ENCODE peak calls at places on chromosomes 12 and 14, in six cellular contexts. One of them, this sample, is unnamed.
A peak's percentile ranks its signal among the peaks of the same experiment; 100 is the strongest.

GRCh38 chr12:93638095-93638494 is 39.1 kb upstream of the CRADD start:
- DNase-seq in psoas muscle: no peak
- DNase-seq in stimulated activated CD4-positive, alpha-beta T cell treated with anti-CD3 and anti-CD28 coated beads, Interleukin-1b, Interleukin-23, amount 100 ng/mL, for 24 hours: no peak
- DNase-seq in substantia nigra: no peak
- DNase-seq in upper lobe of right lung: no peak
- DNase-seq in hypothalamus: no peak
- DNase-seq in this sample: no peak

GRCh38 chr14:34355584-34356266 is 106.3 kb downstream of the SPTSSA start:
- DNase-seq in stimulated activated CD4-positive, alpha-beta T cell treated with anti-CD3 and anti-CD28 coated beads, Interleukin-1b, Interleukin-23, amount 100 ng/mL, for 24 hours: no peak
- DNase-seq in substantia nigra: no peak
- DNase-seq in hypothalamus: no peak
- DNase-seq in upper lobe of right lung: no peak
- DNase-seq in psoas muscle: no peak
- DNase-seq in this sample: no peak

GRCh38 chr12:122333142-122334087 is 67.1 kb upstream of the VPS33A start:
- DNase-seq in upper lobe of right lung: no peak
- DNase-seq in stimulated activated CD4-positive, alpha-beta T cell treated with anti-CD3 and anti-CD28 coated beads, Interleukin-1b, Interleukin-23, amount 100 ng/mL, for 24 hours: no peak
- DNase-seq in hypothalamus: no peak
- DNase-seq in psoas muscle: peak; percentile 65
- DNase-seq in substantia nigra: no peak
- DNase-seq in this sample: no peak

GRCh38 chr14:91573894-91574837 is 64.1 kb upstream of the PPP4R3A start:
- DNase-seq in stimulated activated CD4-positive, alpha-beta T cell treated with anti-CD3 and anti-CD28 coated beads, Interleukin-1b, Interleukin-23, amount 100 ng/mL, for 24 hours: peak; percentile 67
- DNase-seq in hypothalamus: no peak
- DNase-seq in substantia nigra: no peak
- DNase-seq in psoas muscle: peak; percentile 48
- DNase-seq in upper lobe of right lung: peak; percentile 82
- DNase-seq in this sample: peak; percentile 3

GRCh38 chr14:94077111-94077821 is 3.7 kb downstream of the DDX24 start:
- DNase-seq in stimulated activated CD4-positive, alpha-beta T cell treated with anti-CD3 and anti-CD28 coated beads, Interleukin-1b, Interleukin-23, amount 100 ng/mL, for 24 hours: no peak
- DNase-seq in upper lobe of right lung: no peak
- DNase-seq in hypothalamus: no peak
- DNase-seq in psoas muscle: no peak
- DNase-seq in substantia nigra: no peak
- DNase-seq in this sample: no peak

GRCh38 chr12:6056406-6057211 is 67.9 kb downstream of the VWF start:
- DNase-seq in psoas muscle: no peak
- DNase-seq in upper lobe of right lung: no peak
- DNase-seq in hypothalamus: no peak
- DNase-seq in stimulated activated CD4-positive, alpha-beta T cell treated with anti-CD3 and anti-CD28 coated beads, Interleukin-1b, Interleukin-23, amount 100 ng/mL, for 24 hours: no peak
- DNase-seq in substantia nigra: no peak
- DNase-seq in this sample: peak; percentile 1

GRCh38 chr14:96309907-96310330 is 53.2 kb downstream of the ATG2B start:
- DNase-seq in stimulated activated CD4-positive, alpha-beta T cell treated with anti-CD3 and anti-CD28 coated beads, Interleukin-1b, Interleukin-23, amount 100 ng/mL, for 24 hours: no peak
- DNase-seq in hypothalamus: no peak
- DNase-seq in upper lobe of right lung: no peak
- DNase-seq in psoas muscle: no peak
- DNase-seq in substantia nigra: no peak
- DNase-seq in this sample: no peak

GRCh38 chr12:1830981-1831930 is 10.9 kb downstream of the LRTM2 start:
- DNase-seq in upper lobe of right lung: peak; percentile 91
- DNase-seq in stimulated activated CD4-positive, alpha-beta T cell treated with anti-CD3 and anti-CD28 coated beads, Interleukin-1b, Interleukin-23, amount 100 ng/mL, for 24 hours: no peak
- DNase-seq in hypothalamus: no peak
- DNase-seq in psoas muscle: peak; percentile 90
- DNase-seq in substantia nigra: no peak
- DNase-seq in this sample: no peak

GRCh38 chr14:31207287-31207745 is 277 bp downstream of the HECTD1 start:
- DNase-seq in substantia nigra: no peak
- DNase-seq in stimulated activated CD4-positive, alpha-beta T cell treated with anti-CD3 and anti-CD28 coated beads, Interleukin-1b, Interleukin-23, amount 100 ng/mL, for 24 hours: no peak
- DNase-seq in hypothalamus: no peak
- DNase-seq in upper lobe of right lung: no peak
- DNase-seq in psoas muscle: no peak
- DNase-seq in this sample: peak; percentile 69

GRCh38 chr12:68636268-68636667 is 25.6 kb downstream of the RAP1B start:
- DNase-seq in upper lobe of right lung: no peak
- DNase-seq in hypothalamus: no peak
- DNase-seq in substantia nigra: no peak
- DNase-seq in psoas muscle: no peak
- DNase-seq in stimulated activated CD4-positive, alpha-beta T cell treated with anti-CD3 and anti-CD28 coated beads, Interleukin-1b, Interleukin-23, amount 100 ng/mL, for 24 hours: no peak
- DNase-seq in this sample: no peak

GRCh38 chr12:53966070-53966384 is 6.9 kb upstream of the HOXC11 start:
- DNase-seq in upper lobe of right lung: no peak
- DNase-seq in substantia nigra: no peak
- DNase-seq in stimulated activated CD4-positive, alpha-beta T cell treated with anti-CD3 and anti-CD28 coated beads, Interleukin-1b, Interleukin-23, amount 100 ng/mL, for 24 hours: no peak
- DNase-seq in psoas muscle: no peak
- DNase-seq in hypothalamus: no peak
- DNase-seq in this sample: no peak

GRCh38 chr12:42235426-42235825 is 2.6 kb downstream of the YAF2 start:
- DNase-seq in substantia nigra: no peak
- DNase-seq in upper lobe of right lung: no peak
- DNase-seq in psoas muscle: no peak
- DNase-seq in hypothalamus: no peak
- DNase-seq in stimulated activated CD4-positive, alpha-beta T cell treated with anti-CD3 and anti-CD28 coated beads, Interleukin-1b, Interleukin-23, amount 100 ng/mL, for 24 hours: no peak
- DNase-seq in this sample: no peak

GRCh38 chr12:119695034-119695433 is 27.1 kb downstream of the PRKAB1 start:
- DNase-seq in substantia nigra: no peak
- DNase-seq in stimulated activated CD4-positive, alpha-beta T cell treated with anti-CD3 and anti-CD28 coated beads, Interleukin-1b, Interleukin-23, amount 100 ng/mL, for 24 hours: no peak
- DNase-seq in upper lobe of right lung: no peak
- DNase-seq in hypothalamus: no peak
- DNase-seq in psoas muscle: no peak
- DNase-seq in this sample: no peak

GRCh38 chr14:31947680-31948580 is 129.2 kb upstream of the ARHGAP5 start:
- DNase-seq in stimulated activated CD4-positive, alpha-beta T cell treated with anti-CD3 and anti-CD28 coated beads, Interleukin-1b, Interleukin-23, amount 100 ng/mL, for 24 hours: no peak
- DNase-seq in substantia nigra: no peak
- DNase-seq in hypothalamus: no peak
- DNase-seq in upper lobe of right lung: no peak
- DNase-seq in psoas muscle: no peak
- DNase-seq in this sample: no peak

GRCh38 chr12:106392746-106393145 is 35.2 kb downstream of the POLR3B start:
- DNase-seq in stimulated activated CD4-positive, alpha-beta T cell treated with anti-CD3 and anti-CD28 coated beads, Interleukin-1b, Interleukin-23, amount 100 ng/mL, for 24 hours: no peak
- DNase-seq in psoas muscle: no peak
- DNase-seq in upper lobe of right lung: no peak
- DNase-seq in substantia nigra: no peak
- DNase-seq in hypothalamus: no peak
- DNase-seq in this sample: no peak

GRCh38 chr12:47316609-47317049 is 236.9 kb upstream of the AMIGO2 start:
- DNase-seq in stimulated activated CD4-positive, alpha-beta T cell treated with anti-CD3 and anti-CD28 coated beads, Interleukin-1b, Interleukin-23, amount 100 ng/mL, for 24 hours: no peak
- DNase-seq in substantia nigra: no peak
- DNase-seq in hypothalamus: no peak
- DNase-seq in psoas muscle: no peak
- DNase-seq in upper lobe of right lung: no peak
- DNase-seq in this sample: no peak

GRCh38 chr12:108214486-108214885 is 85.4 kb downstream of the WSCD2 start:
- DNase-seq in psoas muscle: no peak
- DNase-seq in stimulated activated CD4-positive, alpha-beta T cell treated with anti-CD3 and anti-CD28 coated beads, Interleukin-1b, Interleukin-23, amount 100 ng/mL, for 24 hours: no peak
- DNase-seq in upper lobe of right lung: no peak
- DNase-seq in hypothalamus: no peak
- DNase-seq in substantia nigra: no peak
- DNase-seq in this sample: no peak

GRCh38 chr12:44015333-44015941 is 179.6 kb downstream of the TMEM117 start:
- DNase-seq in upper lobe of right lung: no peak
- DNase-seq in stimulated activated CD4-positive, alpha-beta T cell treated with anti-CD3 and anti-CD28 coated beads, Interleukin-1b, Interleukin-23, amount 100 ng/mL, for 24 hours: no peak
- DNase-seq in hypothalamus: no peak
- DNase-seq in psoas muscle: no peak
- DNase-seq in substantia nigra: no peak
- DNase-seq in this sample: peak; percentile 10

GRCh38 chr12:18751866-18752265 is 13.9 kb downstream of the CAPZA3 start:
- DNase-seq in hypothalamus: no peak
- DNase-seq in substantia nigra: no peak
- DNase-seq in upper lobe of right lung: no peak
- DNase-seq in stimulated activated CD4-positive, alpha-beta T cell treated with anti-CD3 and anti-CD28 coated beads, Interleukin-1b, Interleukin-23, amount 100 ng/mL, for 24 hours: no peak
- DNase-seq in psoas muscle: no peak
- DNase-seq in this sample: no peak

GRCh38 chr14:105354541-105354940 is 40.0 kb downstream of the PACS2 start:
- DNase-seq in psoas muscle: no peak
- DNase-seq in stimulated activated CD4-positive, alpha-beta T cell treated with anti-CD3 and anti-CD28 coated beads, Interleukin-1b, Interleukin-23, amount 100 ng/mL, for 24 hours: no peak
- DNase-seq in substantia nigra: no peak
- DNase-seq in upper lobe of right lung: no peak
- DNase-seq in hypothalamus: no peak
- DNase-seq in this sample: no peak

GRCh38 chr12:62914443-62914909 is 20.5 kb downstream of the PPM1H start:
- DNase-seq in psoas muscle: no peak
- DNase-seq in substantia nigra: no peak
- DNase-seq in stimulated activated CD4-positive, alpha-beta T cell treated with anti-CD3 and anti-CD28 coated beads, Interleukin-1b, Interleukin-23, amount 100 ng/mL, for 24 hours: no peak
- DNase-seq in hypothalamus: no peak
- DNase-seq in upper lobe of right lung: no peak
- DNase-seq in this sample: no peak

GRCh38 chr14:41824441-41824840 is 217.8 kb downstream of the LRFN5 start:
- DNase-seq in stimulated activated CD4-positive, alpha-beta T cell treated with anti-CD3 and anti-CD28 coated beads, Interleukin-1b, Interleukin-23, amount 100 ng/mL, for 24 hours: no peak
- DNase-seq in upper lobe of right lung: no peak
- DNase-seq in substantia nigra: no peak
- DNase-seq in hypothalamus: no peak
- DNase-seq in psoas muscle: no peak
- DNase-seq in this sample: no peak

GRCh38 chr14:60220084-60220483 is 28.9 kb upstream of the PPM1A start:
- DNase-seq in psoas muscle: no peak
- DNase-seq in upper lobe of right lung: no peak
- DNase-seq in stimulated activated CD4-positive, alpha-beta T cell treated with anti-CD3 and anti-CD28 coated beads, Interleukin-1b, Interleukin-23, amount 100 ng/mL, for 24 hours: no peak
- DNase-seq in substantia nigra: no peak
- DNase-seq in hypothalamus: no peak
- DNase-seq in this sample: no peak

GRCh38 chr12:531951-532585 is 72.3 kb downstream of the B4GALNT3 start:
- DNase-seq in stimulated activated CD4-positive, alpha-beta T cell treated with anti-CD3 and anti-CD28 coated beads, Interleukin-1b, Interleukin-23, amount 100 ng/mL, for 24 hours: no peak
- DNase-seq in psoas muscle: no peak
- DNase-seq in substantia nigra: no peak
- DNase-seq in upper lobe of right lung: no peak
- DNase-seq in hypothalamus: no peak
- DNase-seq in this sample: no peak

GRCh38 chr12:47885012-47885501 is 19.7 kb downstream of the VDR start:
- DNase-seq in psoas muscle: no peak
- DNase-seq in substantia nigra: no peak
- DNase-seq in hypothalamus: no peak
- DNase-seq in stimulated activated CD4-positive, alpha-beta T cell treated with anti-CD3 and anti-CD28 coated beads, Interleukin-1b, Interleukin-23, amount 100 ng/mL, for 24 hours: peak; percentile 51
- DNase-seq in upper lobe of right lung: no peak
- DNase-seq in this sample: no peak

GRCh38 chr12:93805736-93806141 is 128.6 kb downstream of the CRADD start:
- DNase-seq in psoas muscle: no peak
- DNase-seq in substantia nigra: no peak
- DNase-seq in upper lobe of right lung: no peak
- DNase-seq in hypothalamus: no peak
- DNase-seq in stimulated activated CD4-positive, alpha-beta T cell treated with anti-CD3 and anti-CD28 coated beads, Interleukin-1b, Interleukin-23, amount 100 ng/mL, for 24 hours: no peak
- DNase-seq in this sample: no peak

GRCh38 chr12:1203735-1204019 is 212.7 kb downstream of the ERC1 start:
- DNase-seq in stimulated activated CD4-positive, alpha-beta T cell treated with anti-CD3 and anti-CD28 coated beads, Interleukin-1b, Interleukin-23, amount 100 ng/mL, for 24 hours: no peak
- DNase-seq in upper lobe of right lung: no peak
- DNase-seq in hypothalamus: no peak
- DNase-seq in substantia nigra: no peak
- DNase-seq in psoas muscle: no peak
- DNase-seq in this sample: no peak

GRCh38 chr14:105483300-105484068 is 3.2 kb upstream of the CRIP1 start:
- DNase-seq in upper lobe of right lung: no peak
- DNase-seq in psoas muscle: no peak
- DNase-seq in stimulated activated CD4-positive, alpha-beta T cell treated with anti-CD3 and anti-CD28 coated beads, Interleukin-1b, Interleukin-23, amount 100 ng/mL, for 24 hours: no peak
- DNase-seq in substantia nigra: no peak
- DNase-seq in hypothalamus: no peak
- DNase-seq in this sample: no peak

GRCh38 chr14:101579372-101580080 is 18.2 kb downstream of the DIO3 start:
- DNase-seq in hypothalamus: no peak
- DNase-seq in substantia nigra: no peak
- DNase-seq in stimulated activated CD4-positive, alpha-beta T cell treated with anti-CD3 and anti-CD28 coated beads, Interleukin-1b, Interleukin-23, amount 100 ng/mL, for 24 hours: no peak
- DNase-seq in upper lobe of right lung: no peak
- DNase-seq in psoas muscle: peak; percentile 24
- DNase-seq in this sample: no peak

GRCh38 chr14:89365071-89365801 is 51.8 kb downstream of the FOXN3 start:
- DNase-seq in upper lobe of right lung: no peak
- DNase-seq in psoas muscle: no peak
- DNase-seq in stimulated activated CD4-positive, alpha-beta T cell treated with anti-CD3 and anti-CD28 coated beads, Interleukin-1b, Interleukin-23, amount 100 ng/mL, for 24 hours: peak; percentile 14
- DNase-seq in hypothalamus: no peak
- DNase-seq in substantia nigra: peak; percentile 38
- DNase-seq in this sample: no peak

GRCh38 chr14:85793533-85793932 is 263.6 kb downstream of the FLRT2 start:
- DNase-seq in psoas muscle: no peak
- DNase-seq in stimulated activated CD4-positive, alpha-beta T cell treated with anti-CD3 and anti-CD28 coated beads, Interleukin-1b, Interleukin-23, amount 100 ng/mL, for 24 hours: no peak
- DNase-seq in substantia nigra: no peak
- DNase-seq in upper lobe of right lung: no peak
- DNase-seq in hypothalamus: no peak
- DNase-seq in this sample: no peak

GRCh38 chr14:102419716-102420115 is 57.0 kb downstream of the TECPR2 start:
- DNase-seq in hypothalamus: no peak
- DNase-seq in substantia nigra: no peak
- DNase-seq in psoas muscle: no peak
- DNase-seq in stimulated activated CD4-positive, alpha-beta T cell treated with anti-CD3 and anti-CD28 coated beads, Interleukin-1b, Interleukin-23, amount 100 ng/mL, for 24 hours: no peak
- DNase-seq in upper lobe of right lung: peak; percentile 25
- DNase-seq in this sample: no peak

GRCh38 chr12:17335487-17335886 is 729.5 kb upstream of the LMO3 start:
- DNase-seq in hypothalamus: no peak
- DNase-seq in stimulated activated CD4-positive, alpha-beta T cell treated with anti-CD3 and anti-CD28 coated beads, Interleukin-1b, Interleukin-23, amount 100 ng/mL, for 24 hours: no peak
- DNase-seq in upper lobe of right lung: no peak
- DNase-seq in psoas muscle: no peak
- DNase-seq in substantia nigra: no peak
- DNase-seq in this sample: no peak

This sample was measured in NCI-H1048.